ENCODE peak calls at places on chromosomes 12 and 14, in seven cellular contexts. P is mesendoderm, I is trophoblast cell, B is neuronal stem cell, A is mesenchymal stem cell, E is H1, D is H9. H is an unnamed sample.

GRCh38 chr14:88868558-88869159 is 44.2 kb downstream of the TTC8 start:
- DNase-seq in D (no peak), P (peak; percentile 37), I (peak; percentile 56), E (no peak), B (no peak), A (no peak), H (peak; percentile 23)

GRCh38 chr14:30874120-30874998 is at the start of gene COCH:
- DNase-seq in B (peak; percentile 56), E (no peak), A (no peak), P (peak; percentile 79), D (peak; percentile 61), I (peak; percentile 34), H (no peak)

GRCh38 chr12:95214466-95214865 is 2.8 kb downstream of the FGD6 start:
- DNase-seq in E (no peak), B (no peak), I (no peak), D (no peak), P (no peak), A (no peak), H (no peak)

GRCh38 chr12:52649066-52649465 is 2.9 kb downstream of the KRT2 start:
- DNase-seq in E (no peak), B (no peak), A (no peak), I (no peak), D (peak; percentile 14), P (no peak), H (no peak)

GRCh38 chr14:22558221-22558913 is 30.7 kb downstream of the DAD1 start:
- DNase-seq in I (peak; percentile 37), P (peak; percentile 64), D (peak; percentile 74), B (no peak), E (no peak), A (no peak), H (no peak)

GRCh38 chr12:68587448-68587873 is 23.2 kb upstream of the RAP1B start:
- DNase-seq in A (no peak), E (no peak), I (no peak), D (no peak), B (no peak), P (no peak), H (no peak)

GRCh38 chr12:95131589-95132335 is 58.3 kb upstream of the NR2C1 start:
- DNase-seq in B (no peak), A (peak; percentile 33), P (no peak), E (no peak), I (peak; percentile 21), D (no peak), H (no peak)

GRCh38 chr12:12466157-12466556 is 96.5 kb downstream of the DUSP16 start:
- DNase-seq in I (peak; percentile 98), A (no peak), D (no peak), B (no peak), P (no peak), E (no peak), H (no peak)

GRCh38 chr12:125092872-125093680 is 27.8 kb downstream of the AACS start:
- DNase-seq in B (no peak), E (no peak), I (no peak), P (no peak), A (no peak), D (peak; percentile 44), H (peak; percentile 66)

GRCh38 chr12:10735428-10735827 is 12.3 kb upstream of the YBX3 start:
- DNase-seq in D (no peak), E (no peak), B (no peak), P (no peak), I (no peak), A (no peak), H (no peak)

GRCh38 chr14:56181666-56182065 is 63.5 kb downstream of the PELI2 start:
- DNase-seq in A (no peak), D (no peak), B (no peak), E (no peak), P (no peak), I (no peak), H (peak; percentile 36)

GRCh38 chr12:45773734-45774133 is 44.2 kb downstream of the ARID2 start:
- DNase-seq in D (no peak), E (no peak), B (no peak), I (no peak), A (peak; percentile 20), P (no peak), H (no peak)

GRCh38 chr12:10562306-10562933 is 51.0 kb downstream of the MAGOHB start:
- DNase-seq in B (peak; percentile 18), P (peak; percentile 37), A (peak; percentile 45), D (no peak), I (peak; percentile 76), E (no peak), H (peak; percentile 54)

GRCh38 chr14:20302042-20302761 is 3.5 kb downstream of the TTC5 start:
- DNase-seq in I (no peak), B (no peak), E (no peak), P (peak; percentile 52), D (no peak), A (peak; percentile 50), H (peak; percentile 61)

GRCh38 chr12:125954362-125954761 is 889.1 kb downstream of the AACS start:
- DNase-seq in E (no peak), A (no peak), P (peak; percentile 39), D (peak; percentile 61), B (no peak), I (peak; percentile 80), H (no peak)

GRCh38 chr12:18581232-18581962 is 156.4 kb downstream of the PLCZ1 start:
- DNase-seq in A (no peak), E (no peak), B (no peak), I (no peak), D (no peak), P (no peak), H (peak; percentile 63)

GRCh38 chr14:103854822-103855733 is 7.7 kb upstream of the PPP1R13B start:
- DNase-seq in B (no peak), I (peak; percentile 25), E (no peak), D (peak; percentile 83), P (peak; percentile 81), A (no peak), H (no peak)

DNA sequence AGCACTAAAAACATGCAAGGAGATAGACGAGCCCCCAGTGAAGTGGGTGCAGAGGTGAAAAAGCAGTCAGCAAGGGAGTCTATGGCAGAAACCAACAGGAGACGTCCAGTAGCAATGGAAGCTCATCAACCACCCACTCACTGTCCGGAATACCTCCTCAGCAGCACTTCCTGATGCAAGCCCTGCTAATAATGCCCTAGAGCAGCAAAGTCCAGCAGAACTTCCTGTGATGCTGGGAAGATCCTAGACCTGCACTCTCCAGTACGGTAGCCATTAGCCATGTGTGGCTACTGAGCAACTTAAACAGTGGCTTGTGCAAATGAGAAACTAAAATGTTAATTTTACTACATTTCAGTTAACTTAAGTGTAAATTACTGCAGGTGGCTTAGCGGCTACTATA is 11.0 kb downstream of the SERPINA9 start:
- DNase-seq in P (no peak), D (peak; percentile 18), B (no peak), I (no peak), E (no peak), A (no peak), H (no peak)
- H3K79me1 ChIP-seq in P (no peaks in the 10 kb centered on the region), D (no peaks in the 10 kb centered on the region), B (no peaks in the 10 kb centered on the region), I (no peaks in the 10 kb centered on the region), E (no peaks in the 10 kb centered on the region), A (no peaks in the 10 kb centered on the region), H (no peaks in the 10 kb centered on the region)

GRCh38 chr12:132211326-132211725 is 67.1 kb downstream of the NOC4L start:
- DNase-seq in I (no peak), D (no peak), E (no peak), B (no peak), A (no peak), P (no peak), H (no peak)

GRCh38 chr12:132209654-132210222 is 65.5 kb downstream of the NOC4L start:
- DNase-seq in I (no peak), D (no peak), A (no peak), P (no peak), E (no peak), B (no peak), H (no peak)

GRCh38 chr12:132211811-132212210 is 67.6 kb downstream of the NOC4L start:
- DNase-seq in I (no peak), P (no peak), D (no peak), A (no peak), E (no peak), B (no peak), H (no peak)

GRCh38 chr12:132208153-132208823 is 64.0 kb downstream of the NOC4L start:
- DNase-seq in B (no peak), A (no peak), I (no peak), E (no peak), D (no peak), P (no peak), H (no peak)

GRCh38 chr12:132210223-132211055 is 66.2 kb downstream of the NOC4L start:
- DNase-seq in I (no peak), A (no peak), P (no peak), E (no peak), D (peak; percentile 59), B (no peak), H (no peak)
- H3K79me1 ChIP-seq in I (no peaks in the 10 kb centered on the region), A (no peaks in the 10 kb centered on the region), P (no peaks in the 10 kb centered on the region), E (no peaks in the 10 kb centered on the region), D (no peaks in the 10 kb centered on the region), B (no peaks in the 10 kb centered on the region), H (no peaks in the 10 kb centered on the region)

DNA sequence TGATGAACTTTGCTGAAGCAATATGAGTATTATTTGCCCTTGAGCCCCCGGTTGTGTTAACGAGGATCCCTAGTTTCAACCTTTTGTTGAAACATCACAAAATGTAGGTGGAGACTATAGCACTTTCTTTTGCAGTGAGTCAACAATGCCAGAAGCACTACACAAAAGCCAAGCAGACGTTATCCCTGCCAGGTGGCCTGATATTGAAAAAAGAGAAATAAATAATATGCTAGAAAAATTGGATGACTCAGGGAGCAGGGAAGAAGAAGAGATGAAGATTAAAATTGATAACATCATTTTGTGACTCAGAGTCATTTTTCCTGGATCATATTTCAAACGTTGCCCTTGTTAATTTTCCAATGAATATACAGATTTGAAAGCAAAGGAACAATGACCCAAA is 58.2 kb downstream of the RERG start:
- DNase-seq in P (no peak), E (no peak), A (no peak), B (no peak), D (no peak), I (no peak), H (no peak)
- H3K79me1 ChIP-seq in P (no peaks in the 10 kb centered on the region), E (no peaks in the 10 kb centered on the region), A (no peaks in the 10 kb centered on the region), B (no peaks in the 10 kb centered on the region), D (no peaks in the 10 kb centered on the region), I (no peaks in the 10 kb centered on the region), H (no peaks in the 10 kb centered on the region)

DNA sequence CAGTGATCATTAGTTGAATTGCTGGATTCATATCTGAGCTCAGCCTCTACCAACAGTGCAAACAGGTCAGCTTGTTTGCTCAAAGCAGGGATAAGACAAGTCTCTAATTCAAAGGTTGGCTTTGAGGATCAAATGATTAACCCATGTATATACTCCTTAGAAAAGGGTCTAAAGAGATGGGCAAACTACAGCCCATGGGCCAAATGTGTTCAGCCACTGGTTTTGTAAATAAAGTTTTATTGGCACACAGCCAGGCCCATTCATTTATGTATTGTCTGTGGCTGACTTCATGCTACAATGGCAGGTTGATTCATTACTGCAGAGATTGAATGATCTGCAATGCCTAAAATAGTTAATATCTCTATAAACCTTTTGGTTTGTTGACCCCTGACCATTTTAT is 3.1 kb downstream of the SERPINA4 start:
- DNase-seq in A (no peak), P (no peak), D (no peak), B (no peak), I (no peak), E (no peak), H (no peak)
- H3K79me1 ChIP-seq in A (no peaks in the 10 kb centered on the region), P (no peaks in the 10 kb centered on the region), D (no peaks in the 10 kb centered on the region), B (no peaks in the 10 kb centered on the region), I (no peaks in the 10 kb centered on the region), E (no peaks in the 10 kb centered on the region), H (no peaks in the 10 kb centered on the region)